ENCODE peak calls at places on chromosome 1, in ten cellular contexts. One of them, this sample, is unnamed. For H3K9me3, the result is how much of the 10 kb centered on the place peaks cover.

GRCh38 chr1:99603699-99604595 is 42.0 kb upstream of the PALMD start:
- DNase-seq in K562: no peak
- DNase-seq in PC-9: no peak
- DNase-seq in hepatocyte: no peak
- DNase-seq in mammary epithelial cell: no peak
- DNase-seq in neural progenitor cell: no peak
- DNase-seq in astrocyte: peak
- DNase-seq in PC-3: no peak
- DNase-seq in fibroblast of lung: peak
- DNase-seq in HCT116: no peak
- DNase-seq in this sample: no peak

GRCh38 chr1:58933599-58933926 is 149.7 kb upstream of the JUN start:
- DNase-seq in hepatocyte: no peak
- DNase-seq in neural progenitor cell: no peak
- DNase-seq in fibroblast of lung: no peak
- DNase-seq in astrocyte: no peak
- DNase-seq in PC-9: no peak
- DNase-seq in mammary epithelial cell: no peak
- DNase-seq in K562: peak
- DNase-seq in PC-3: no peak
- DNase-seq in HCT116: no peak
- DNase-seq in this sample: no peak

GRCh38 chr1:184449916-184450315 is 63.1 kb downstream of the C1orf21 start:
- DNase-seq in K562: no peak
- DNase-seq in neural progenitor cell: no peak
- DNase-seq in PC-9: no peak
- DNase-seq in hepatocyte: no peak
- DNase-seq in mammary epithelial cell: peak
- DNase-seq in fibroblast of lung: no peak
- DNase-seq in PC-3: no peak
- DNase-seq in astrocyte: no peak
- DNase-seq in HCT116: no peak
- DNase-seq in this sample: no peak

GRCh38 chr1:46133181-46133658 is 791 bp upstream of the PIK3R3 start:
- DNase-seq in PC-9: no peak
- DNase-seq in astrocyte: no peak
- DNase-seq in K562: no peak
- DNase-seq in mammary epithelial cell: no peak
- DNase-seq in HCT116: no peak
- DNase-seq in hepatocyte: no peak
- DNase-seq in PC-3: no peak
- DNase-seq in neural progenitor cell: no peak
- DNase-seq in fibroblast of lung: no peak
- DNase-seq in this sample: no peak

GRCh38 chr1:117695796-117696505 is 90.1 kb downstream of the TENT5C start:
- DNase-seq in neural progenitor cell: no peak
- DNase-seq in astrocyte: peak
- DNase-seq in fibroblast of lung: peak
- DNase-seq in PC-3: peak
- DNase-seq in mammary epithelial cell: peak
- DNase-seq in hepatocyte: peak
- DNase-seq in PC-9: no peak
- DNase-seq in K562: peak
- DNase-seq in HCT116: no peak
- DNase-seq in this sample: no peak

GRCh38 chr1:55717111-55717510 is 501.9 kb upstream of the USP24 start:
- DNase-seq in hepatocyte: no peak
- DNase-seq in PC-3: peak
- DNase-seq in HCT116: no peak
- DNase-seq in PC-9: no peak
- DNase-seq in neural progenitor cell: no peak
- DNase-seq in K562: no peak
- DNase-seq in mammary epithelial cell: no peak
- DNase-seq in astrocyte: peak
- DNase-seq in fibroblast of lung: peak
- DNase-seq in this sample: no peak

GRCh38 chr1:115076384-115076906 is 12.9 kb downstream of the TSPAN2 start:
- DNase-seq in fibroblast of lung: no peak
- DNase-seq in K562: no peak
- DNase-seq in hepatocyte: no peak
- DNase-seq in PC-9: no peak
- DNase-seq in HCT116: no peak
- DNase-seq in mammary epithelial cell: no peak
- DNase-seq in PC-3: no peak
- DNase-seq in neural progenitor cell: no peak
- DNase-seq in astrocyte: no peak
- DNase-seq in this sample: no peak

GRCh38 chr1:9252999-9253398 is 18.4 kb downstream of the H6PD start:
- DNase-seq in PC-3: no peak
- DNase-seq in mammary epithelial cell: no peak
- DNase-seq in hepatocyte: no peak
- DNase-seq in fibroblast of lung: no peak
- DNase-seq in neural progenitor cell: peak
- DNase-seq in HCT116: no peak
- DNase-seq in K562: no peak
- DNase-seq in astrocyte: no peak
- DNase-seq in PC-9: no peak
- DNase-seq in this sample: no peak

GRCh38 chr1:83901547-83902155 is 97.3 kb downstream of the TTLL7 start:
- DNase-seq in mammary epithelial cell: peak
- DNase-seq in fibroblast of lung: peak
- DNase-seq in K562: peak
- DNase-seq in PC-3: peak
- DNase-seq in neural progenitor cell: no peak
- DNase-seq in HCT116: no peak
- DNase-seq in hepatocyte: peak
- DNase-seq in astrocyte: peak
- DNase-seq in PC-9: peak
- DNase-seq in this sample: no peak

GRCh38 chr1:172293379-172293778 is 127.1 kb upstream of the C1orf105 start:
- DNase-seq in astrocyte: peak
- DNase-seq in fibroblast of lung: peak
- DNase-seq in PC-3: no peak
- DNase-seq in K562: no peak
- DNase-seq in hepatocyte: no peak
- DNase-seq in HCT116: no peak
- DNase-seq in neural progenitor cell: no peak
- DNase-seq in PC-9: no peak
- DNase-seq in mammary epithelial cell: no peak
- DNase-seq in this sample: no peak

GRCh38 chr1:9009438-9010366 is 16.5 kb downstream of the SLC2A7 start:
- DNase-seq in PC-9: peak
- DNase-seq in K562: peak
- DNase-seq in PC-3: peak
- DNase-seq in mammary epithelial cell: no peak
- DNase-seq in HCT116: no peak
- DNase-seq in fibroblast of lung: peak
- DNase-seq in hepatocyte: peak
- DNase-seq in astrocyte: no peak
- DNase-seq in neural progenitor cell: peak
- DNase-seq in this sample: peak

GRCh38 chr1:38611661-38612211 is 247.8 kb downstream of the RRAGC start:
- DNase-seq in fibroblast of lung: no peak
- DNase-seq in neural progenitor cell: no peak
- DNase-seq in PC-3: no peak
- DNase-seq in astrocyte: no peak
- DNase-seq in PC-9: no peak
- DNase-seq in hepatocyte: no peak
- DNase-seq in mammary epithelial cell: no peak
- DNase-seq in K562: no peak
- DNase-seq in HCT116: no peak
- DNase-seq in this sample: no peak

GRCh38 chr1:185249563-185249962 is 67.5 kb downstream of the IVNS1ABP start:
- DNase-seq in fibroblast of lung: no peak
- DNase-seq in hepatocyte: no peak
- DNase-seq in HCT116: no peak
- DNase-seq in astrocyte: no peak
- DNase-seq in PC-9: no peak
- DNase-seq in K562: peak
- DNase-seq in mammary epithelial cell: no peak
- DNase-seq in PC-3: no peak
- DNase-seq in neural progenitor cell: no peak
- DNase-seq in this sample: no peak

GRCh38 chr1:56142301-56142700 is 437.1 kb downstream of the PLPP3 start:
- DNase-seq in PC-9: no peak
- DNase-seq in neural progenitor cell: no peak
- DNase-seq in mammary epithelial cell: no peak
- DNase-seq in HCT116: no peak
- DNase-seq in K562: no peak
- DNase-seq in hepatocyte: peak
- DNase-seq in astrocyte: no peak
- DNase-seq in fibroblast of lung: no peak
- DNase-seq in PC-3: no peak
- DNase-seq in this sample: no peak

GRCh38 chr1:93369734-93370133 is 24.0 kb downstream of the DR1 start:
- DNase-seq in fibroblast of lung: no peak
- DNase-seq in astrocyte: no peak
- DNase-seq in HCT116: no peak
- DNase-seq in PC-9: no peak
- DNase-seq in PC-3: no peak
- DNase-seq in hepatocyte: no peak
- DNase-seq in neural progenitor cell: no peak
- DNase-seq in K562: no peak
- DNase-seq in mammary epithelial cell: no peak
- DNase-seq in this sample: no peak

DNA sequence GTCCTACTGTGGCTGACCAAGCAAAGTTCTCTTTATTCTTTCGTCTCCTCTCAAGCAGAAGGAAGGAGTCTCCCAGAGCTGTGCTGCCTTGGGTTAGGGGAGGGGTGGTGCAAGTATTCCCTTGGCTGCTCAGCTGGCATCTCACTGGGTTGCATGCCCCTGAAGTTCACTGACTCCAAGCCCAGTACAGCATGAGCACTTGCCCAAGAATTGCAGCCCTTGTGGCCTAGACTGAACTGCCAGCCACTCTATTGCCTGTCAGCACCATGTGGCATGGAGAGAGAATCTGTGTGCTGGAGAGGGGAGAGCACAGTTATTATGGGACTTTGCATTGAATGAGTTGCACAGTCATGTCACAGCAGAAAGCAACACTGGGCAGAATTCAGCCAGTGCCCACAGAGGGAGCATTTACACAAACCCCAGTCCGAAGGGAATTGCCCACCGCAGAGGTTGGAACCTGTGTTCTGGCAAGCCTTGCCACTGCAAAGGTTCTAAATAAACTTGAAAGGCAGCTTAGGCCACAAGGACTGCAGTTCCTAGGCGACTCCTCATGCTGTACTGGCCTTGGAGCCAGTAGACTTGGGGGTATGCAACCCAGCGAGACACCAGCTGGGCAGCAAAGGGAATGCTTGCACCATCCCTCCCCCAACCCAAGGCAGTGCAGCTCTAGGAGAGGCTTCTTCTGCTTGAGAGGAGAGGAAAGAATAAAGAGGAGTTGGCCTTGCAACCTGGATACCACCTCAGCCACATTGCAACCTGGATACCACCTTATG is 28.8 kb downstream of the DR1 start:
- DNase-seq in hepatocyte: no peak
- DNase-seq in neural progenitor cell: no peak
- DNase-seq in K562: no peak
- DNase-seq in fibroblast of lung: no peak
- DNase-seq in astrocyte: no peak
- DNase-seq in PC-3: no peak
- DNase-seq in mammary epithelial cell: no peak
- DNase-seq in HCT116: no peak
- DNase-seq in PC-9: no peak
- DNase-seq in this sample: no peak
- TF ChIP-seq EZH2 in hepatocyte: no peak
- TF ChIP-seq EZH2 in neural progenitor cell: no peak
- TF ChIP-seq EZH2 in K562: no peak
- TF ChIP-seq EZH2 in fibroblast of lung: no peak
- TF ChIP-seq EZH2 in astrocyte: no peak
- TF ChIP-seq EZH2 in PC-3: no peak
- TF ChIP-seq EZH2 in mammary epithelial cell: no peak
- TF ChIP-seq EZH2 in HCT116: no peak
- TF ChIP-seq EZH2 in PC-9: no peak
- TF ChIP-seq EZH2 in this sample: no peak

GRCh38 chr1:82542766-82543165 is 742.0 kb downstream of the ADGRL2 start:
- DNase-seq in fibroblast of lung: peak
- DNase-seq in neural progenitor cell: no peak
- DNase-seq in HCT116: no peak
- DNase-seq in hepatocyte: no peak
- DNase-seq in K562: no peak
- DNase-seq in PC-9: no peak
- DNase-seq in mammary epithelial cell: no peak
- DNase-seq in PC-3: no peak
- DNase-seq in astrocyte: peak
- DNase-seq in this sample: no peak
- H3K9me3 ChIP-seq in fibroblast of lung: under half
- H3K9me3 ChIP-seq in neural progenitor cell: under half
- H3K9me3 ChIP-seq in HCT116: under half
- H3K9me3 ChIP-seq in hepatocyte: under half
- H3K9me3 ChIP-seq in K562: under half
- H3K9me3 ChIP-seq in PC-9: under half
- H3K9me3 ChIP-seq in mammary epithelial cell: under half
- H3K9me3 ChIP-seq in PC-3: under half
- H3K9me3 ChIP-seq in astrocyte: under half
- H3K9me3 ChIP-seq in this sample: under half

DNA sequence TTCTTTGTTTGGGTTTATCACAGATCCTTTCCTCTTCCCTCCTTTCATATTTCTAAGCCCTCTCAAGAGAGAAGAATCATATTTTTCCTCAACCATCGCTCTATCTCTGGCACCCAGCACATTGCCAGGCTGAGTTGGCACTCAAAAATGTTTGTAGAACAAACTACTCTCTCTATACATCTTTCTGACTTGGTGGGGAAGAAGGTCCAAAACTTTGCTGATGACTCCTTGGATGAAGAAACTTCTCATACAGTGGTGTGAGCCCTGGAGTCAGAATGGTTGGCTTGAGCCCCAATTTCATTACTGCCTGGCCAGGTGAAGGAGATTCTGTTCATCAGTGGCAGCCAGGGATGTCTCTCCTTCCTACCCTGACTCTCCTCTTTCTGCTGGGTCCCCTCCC is 11.9 kb downstream of the ALX3 start:
- DNase-seq in hepatocyte: no peak
- DNase-seq in mammary epithelial cell: no peak
- DNase-seq in PC-3: no peak
- DNase-seq in PC-9: no peak
- DNase-seq in HCT116: no peak
- DNase-seq in K562: no peak
- DNase-seq in astrocyte: no peak
- DNase-seq in neural progenitor cell: no peak
- DNase-seq in fibroblast of lung: no peak
- DNase-seq in this sample: no peak
- TF ChIP-seq EZH2 in hepatocyte: no peak
- TF ChIP-seq EZH2 in mammary epithelial cell: no peak
- TF ChIP-seq EZH2 in PC-3: no peak
- TF ChIP-seq EZH2 in PC-9: no peak
- TF ChIP-seq EZH2 in HCT116: no peak
- TF ChIP-seq EZH2 in K562: no peak
- TF ChIP-seq EZH2 in astrocyte: no peak
- TF ChIP-seq EZH2 in neural progenitor cell: no peak
- TF ChIP-seq EZH2 in fibroblast of lung: no peak
- TF ChIP-seq EZH2 in this sample: no peak

DNA sequence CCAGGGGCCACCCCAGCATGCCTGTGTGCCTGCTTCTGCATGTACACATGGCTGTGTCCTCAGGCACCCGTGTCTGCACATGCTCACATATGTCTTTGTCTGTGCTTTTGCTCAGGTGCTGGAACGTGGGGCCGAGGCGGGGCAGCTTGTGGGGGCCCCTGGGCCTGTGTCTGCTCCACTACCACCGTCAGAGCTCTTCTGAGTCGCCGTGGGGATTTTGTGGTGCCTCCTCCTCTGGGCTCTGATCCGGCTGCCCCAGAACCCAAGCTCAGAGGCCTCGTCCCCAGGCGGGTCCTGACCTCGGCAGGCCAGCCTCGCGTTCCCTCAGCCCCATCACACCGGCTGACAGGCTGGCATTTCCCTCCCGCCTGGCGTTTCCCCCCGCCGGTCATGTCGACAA is 104.6 kb upstream of the ACTRT2 start:
- DNase-seq in HCT116: no peak
- DNase-seq in K562: no peak
- DNase-seq in PC-3: no peak
- DNase-seq in hepatocyte: no peak
- DNase-seq in PC-9: no peak
- DNase-seq in neural progenitor cell: no peak
- DNase-seq in astrocyte: no peak
- DNase-seq in fibroblast of lung: no peak
- DNase-seq in mammary epithelial cell: no peak
- DNase-seq in this sample: no peak
- H3K9me3 ChIP-seq in HCT116: under half
- H3K9me3 ChIP-seq in K562: under half
- H3K9me3 ChIP-seq in PC-3: under half
- H3K9me3 ChIP-seq in hepatocyte: under half
- H3K9me3 ChIP-seq in PC-9: under half
- H3K9me3 ChIP-seq in neural progenitor cell: under half
- H3K9me3 ChIP-seq in astrocyte: under half
- H3K9me3 ChIP-seq in fibroblast of lung: under half
- H3K9me3 ChIP-seq in mammary epithelial cell: half or more
- H3K9me3 ChIP-seq in this sample: under half